ENCODE peak calls at places on chromosomes 4 and X, in eight cellular contexts. H is kidney, M is mesenchymal stem cell, Q is dorsolateral prefrontal cortex, A is heart right ventricle, C is breast epithelium, J is fibroblast of lung, G is esophagus squamous epithelium. L is an unnamed sample.

GRCh38 chr4:75069493-75070074 is 136.7 kb downstream of the PARM1 start:
- DNase-seq in C (no peak), J (no peak), H (no peak), G (no peak), M (no peak), Q (no peak), A (no peak), L (no peak)

GRCh38 chr4:5710962-5711478 is at the start of gene EVC:
- DNase-seq in C (peak), Q (peak), J (peak), A (peak), H (peak), M (peak), G (no peak), L (peak)

GRCh38 chr4:143404555-143404954 is 67.9 kb downstream of the GAB1 start:
- DNase-seq in G (no peak), H (no peak), A (no peak), Q (no peak), M (no peak), J (no peak), C (no peak), L (no peak)

GRCh38 chr4:2860391-2861348 is 17.0 kb downstream of the ADD1 start:
- DNase-seq in H (peak), M (peak), C (no peak), J (peak), A (peak), G (no peak), Q (no peak), L (no peak)

GRCh38 chrX:108312938-108313337 is 125.3 kb downstream of the COL4A6 start:
- DNase-seq in M (peak), J (peak), C (peak), A (peak), H (no peak), G (no peak), Q (no peak), L (no peak)

GRCh38 chr4:142045996-142046395 is 409.6 kb downstream of the IL15 start:
- DNase-seq in A (no peak), M (no peak), H (no peak), Q (no peak), C (no peak), G (no peak), J (no peak), L (no peak)

GRCh38 chr4:2036327-2036726 is 22.8 kb upstream of the NAT8L start:
- DNase-seq in J (no peak), Q (no peak), C (no peak), A (no peak), H (peak), G (no peak), M (no peak), L (no peak)

GRCh38 chr4:40423735-40424134 is 88.6 kb downstream of the CHRNA9 start:
- DNase-seq in C (no peak), M (peak), A (no peak), J (peak), H (no peak), Q (no peak), G (no peak), L (peak)

GRCh38 chrX:140572724-140573123 is 67.9 kb upstream of the SOX3 start:
- DNase-seq in Q (peak), A (peak), M (peak), C (no peak), H (no peak), J (peak), G (no peak), L (peak)

GRCh38 chr4:1112174-1112820 is 1.1 kb downstream of the RNF212 start:
- DNase-seq in J (no peak), M (no peak), C (no peak), G (no peak), H (no peak), A (no peak), Q (no peak), L (no peak)

GRCh38 chr4:154528866-154529265 is 21.3 kb downstream of the PLRG1 start:
- DNase-seq in G (no peak), Q (no peak), A (no peak), J (peak), M (no peak), H (no peak), C (peak), L (no peak)

GRCh38 chr4:10003666-10004065 is 17.6 kb downstream of the SLC2A9 start:
- DNase-seq in C (no peak), A (no peak), Q (no peak), M (no peak), J (no peak), H (no peak), G (no peak), L (no peak)

GRCh38 chrX:13165266-13165665 is 120.8 kb upstream of the FAM9C start:
- DNase-seq in G (no peak), C (no peak), M (no peak), Q (no peak), H (no peak), J (no peak), A (no peak), L (no peak)

GRCh38 chr4:41384992-41385391 is 128.3 kb downstream of the UCHL1 start:
- DNase-seq in J (no peak), M (no peak), C (peak), A (peak), G (no peak), H (peak), Q (peak), L (no peak)

GRCh38 chrX:106707771-106708454 is 18.6 kb upstream of the RNF128 start:
- DNase-seq in J (peak), H (no peak), A (no peak), G (no peak), C (no peak), Q (no peak), M (peak), L (peak)

GRCh38 chr4:183422962-183423653 is 21.3 kb upstream of the CDKN2AIP start:
- DNase-seq in M (peak), C (no peak), G (no peak), H (no peak), Q (no peak), J (peak), A (no peak), L (no peak)

GRCh38 chrX:153342762-153343558 is 9.0 kb downstream of the ZNF275 start:
- DNase-seq in C (no peak), Q (no peak), M (no peak), G (no peak), H (no peak), J (no peak), A (no peak), L (no peak)

GRCh38 chr4:101689220-101689619 is 101.3 kb upstream of the BANK1 start:
- DNase-seq in M (no peak), G (no peak), C (no peak), A (no peak), H (no peak), J (no peak), Q (no peak), L (no peak)

GRCh38 chr4:174255790-174256189 is 27.7 kb downstream of the FBXO8 start:
- DNase-seq in Q (no peak), A (no peak), J (peak), H (no peak), C (no peak), G (no peak), M (peak), L (peak)

GRCh38 chr4:101160792-101161592 is 186.3 kb downstream of the PPP3CA start:
- DNase-seq in J (no peak), Q (no peak), C (no peak), M (no peak), H (no peak), G (no peak), A (no peak), L (no peak)

GRCh38 chr4:79241846-79242245 is 84.0 kb downstream of the NAA11 start:
- DNase-seq in J (peak), H (peak), C (no peak), G (no peak), M (peak), A (no peak), Q (no peak), L (peak)

GRCh38 chr4:105895609-105896460 is 564 bp downstream of the NPNT start:
- DNase-seq in Q (peak), J (peak), C (no peak), A (no peak), H (peak), M (peak), G (no peak), L (no peak)

GRCh38 chr4:26568446-26568994 is 15.4 kb upstream of the TBC1D19 start:
- DNase-seq in J (peak), H (no peak), A (no peak), G (no peak), C (no peak), Q (no peak), M (peak), L (peak)

GRCh38 chrX:27600686-27601085 is 10.5 kb downstream of the DCAF8L2 start:
- DNase-seq in A (no peak), Q (no peak), H (no peak), M (no peak), C (no peak), J (peak), G (no peak), L (no peak)

GRCh38 chr4:145732001-145732400 is 52.1 kb downstream of the C4orf51 start:
- DNase-seq in C (no peak), Q (no peak), J (no peak), H (no peak), M (peak), G (no peak), A (no peak), L (no peak)
- H3K4me3 ChIP-seq in C (no peak), Q (peak), J (peak), H (peak), M (no peak), G (peak), A (peak), L (no peak)

DNA sequence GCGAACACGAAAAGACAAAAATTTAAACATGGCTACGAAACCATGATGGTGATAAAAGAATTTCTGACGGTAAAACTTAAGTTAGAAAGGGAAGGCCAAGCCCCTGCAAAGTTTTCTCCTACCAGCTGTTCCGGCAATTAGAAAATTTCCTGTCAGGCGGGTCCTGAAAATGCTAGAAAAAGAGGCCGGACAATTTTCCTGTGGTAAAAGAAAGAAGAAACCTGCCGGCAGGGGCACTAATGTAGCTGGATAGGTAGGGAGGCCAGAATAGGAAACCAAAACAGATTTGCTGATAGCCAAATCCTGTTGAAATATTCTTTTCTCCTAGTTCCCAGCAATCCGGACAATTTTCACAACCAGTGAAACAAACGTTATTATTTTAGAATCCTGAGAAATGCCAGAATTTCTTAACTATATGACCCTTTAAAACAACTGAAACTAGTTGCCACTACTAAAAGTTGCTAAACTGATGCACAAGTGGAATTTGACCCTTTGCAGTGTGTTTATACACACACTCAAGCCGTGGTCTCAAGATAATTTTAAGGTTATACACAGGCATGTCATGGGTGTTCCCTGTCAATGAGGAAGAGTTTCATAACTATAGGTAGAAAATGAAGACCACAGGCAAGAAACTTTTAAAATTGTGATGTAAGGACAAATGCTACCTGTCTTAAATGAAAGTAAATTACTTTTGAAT is 47.8 kb downstream of the RPS6KA3 start:
- DNase-seq in Q (no peak), G (no peak), H (no peak), C (no peak), A (peak), J (no peak), M (peak), L (no peak)
- H3K4me3 ChIP-seq in Q (no peak), G (no peak), H (no peak), C (no peak), A (peak), J (no peak), M (no peak), L (no peak)

GRCh38 chr4:156378053-156378665 is 424.5 kb upstream of the CTSO start:
- DNase-seq in A (peak), J (peak), H (no peak), G (no peak), Q (no peak), C (no peak), M (peak), L (no peak)

GRCh38 chr4:156374069-156374468 is 420.4 kb upstream of the CTSO start:
- DNase-seq in J (no peak), M (no peak), A (no peak), C (no peak), Q (no peak), G (no peak), H (no peak), L (no peak)

GRCh38 chr4:156374894-156375293 is 421.2 kb upstream of the CTSO start:
- DNase-seq in M (no peak), Q (no peak), J (no peak), C (no peak), G (no peak), A (no peak), H (no peak), L (no peak)

DNA sequence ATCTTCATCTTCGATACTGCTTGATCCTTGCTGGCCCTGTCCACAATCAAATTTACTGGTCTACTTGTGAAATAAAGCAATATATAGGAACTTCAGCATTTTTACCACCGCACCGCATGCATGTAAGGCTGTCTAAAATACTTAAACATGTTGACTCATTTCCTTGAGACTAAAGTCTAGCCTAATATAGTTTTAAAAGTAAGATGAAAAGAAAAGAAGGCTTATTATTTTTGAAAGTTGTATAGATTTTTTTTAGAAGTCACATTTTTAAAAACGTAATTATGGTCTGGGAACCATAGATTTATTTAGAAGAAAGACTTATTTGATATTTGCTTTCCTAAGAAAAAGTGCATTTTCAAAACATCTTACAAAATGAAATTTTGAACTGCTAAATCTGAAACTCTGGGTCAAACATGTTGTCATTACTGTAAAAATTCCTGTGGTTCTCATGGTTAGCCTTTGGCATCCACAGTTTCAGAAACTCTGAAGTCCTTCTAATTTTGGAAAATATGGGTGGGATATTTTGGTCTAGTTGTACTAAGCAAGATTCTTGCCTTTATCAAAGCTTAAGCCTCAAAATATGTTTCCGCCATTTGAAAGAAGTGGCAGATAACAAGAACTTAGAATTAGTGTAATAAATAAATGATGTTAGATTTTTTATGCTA is 423.5 kb upstream of the CTSO start:
- DNase-seq in H (no peak), G (no peak), J (peak), M (peak), A (no peak), C (no peak), Q (no peak), L (peak)
- H3K4me3 ChIP-seq in H (no peak), G (no peak), J (no peak), M (no peak), A (no peak), C (no peak), Q (no peak), L (no peak)

GRCh38 chr4:48986654-48987164 is 634 bp downstream of the CWH43 start:
- DNase-seq in M (no peak), G (no peak), A (no peak), J (no peak), C (no peak), Q (no peak), H (no peak), L (no peak)
- H3K4me3 ChIP-seq in M (no peak), G (peak), A (no peak), J (no peak), C (no peak), Q (peak), H (peak), L (no peak)

GRCh38 chr4:7828011-7828720 is 111.5 kb downstream of the AFAP1 start:
- DNase-seq in M (peak), A (peak), Q (peak), H (no peak), G (no peak), J (peak), C (peak), L (peak)
- H3K4me3 ChIP-seq in M (peak), A (peak), Q (no peak), H (no peak), G (no peak), J (no peak), C (no peak), L (no peak)

GRCh38 chr4:76525751-76526150 is 90.7 kb downstream of the SHROOM3 start:
- DNase-seq in H (no peak), Q (no peak), C (no peak), J (no peak), G (no peak), A (no peak), M (no peak), L (no peak)
- H3K4me3 ChIP-seq in H (no peak), Q (no peak), C (no peak), J (no peak), G (no peak), A (no peak), M (no peak), L (no peak)

L was measured in skeletal muscle cell.